ENCODE peak calls at places on chromosomes 11 and 22, in five cellular contexts. H, S, T, X and W are unnamed samples.

GRCh38 chr11:28110839-28111235 is 2.6 kb downstream of the METTL15 start:
- DNase-seq in H (no peak), X (no peak), T (no peak), S (no peak), W (peak; percentile 42)

GRCh38 chr11:112179601-112180000 is 4.3 kb downstream of the BCO2 start:
- DNase-seq in X (no peak), H (no peak), S (no peak), T (no peak), W (no peak)

GRCh38 chr11:126132319-126132718 is 69.7 kb upstream of the CDON start:
- DNase-seq in S (peak; percentile 84), X (peak; percentile 74), H (peak; percentile 8), T (peak; percentile 23), W (peak; percentile 81)

GRCh38 chr11:287821-288327 is 1.1 kb upstream of the PGGHG start:
- DNase-seq in X (no peak), T (no peak), H (no peak), S (no peak), W (no peak)

GRCh38 chr11:62193954-62194353 is 3.9 kb downstream of the SCGB1D1 start:
- DNase-seq in H (no peak), S (peak; percentile 32), X (peak; percentile 44), T (no peak), W (peak; percentile 2)

GRCh38 chr11:100892886-100893285 is 205.8 kb downstream of the ARHGAP42 start:
- DNase-seq in H (no peak), S (peak; percentile 82), T (peak; percentile 52), X (no peak), W (no peak)

GRCh38 chr11:42857344-42857743 is 454.5 kb upstream of the API5 start:
- DNase-seq in S (no peak), H (no peak), T (no peak), X (no peak), W (no peak)

GRCh38 chr22:20571531-20572007 is 64.2 kb downstream of the MED15 start:
- DNase-seq in X (peak; percentile 44), T (no peak), H (no peak), S (peak; percentile 7), W (peak; percentile 59)

GRCh38 chr11:114162719-114163123 is 103.2 kb downstream of the ZBTB16 start:
- DNase-seq in S (peak; percentile 95), H (no peak), X (no peak), T (peak; percentile 95), W (peak; percentile 99)

GRCh38 chr11:127996825-127997224 is 590.5 kb downstream of the ETS1 start:
- DNase-seq in H (no peak), S (no peak), X (no peak), T (no peak), W (peak; percentile 5)

GRCh38 chr11:104995001-104995408 is 26.6 kb upstream of the CASP4 start:
- DNase-seq in T (no peak), H (no peak), S (no peak), X (no peak), W (no peak)

DNA sequence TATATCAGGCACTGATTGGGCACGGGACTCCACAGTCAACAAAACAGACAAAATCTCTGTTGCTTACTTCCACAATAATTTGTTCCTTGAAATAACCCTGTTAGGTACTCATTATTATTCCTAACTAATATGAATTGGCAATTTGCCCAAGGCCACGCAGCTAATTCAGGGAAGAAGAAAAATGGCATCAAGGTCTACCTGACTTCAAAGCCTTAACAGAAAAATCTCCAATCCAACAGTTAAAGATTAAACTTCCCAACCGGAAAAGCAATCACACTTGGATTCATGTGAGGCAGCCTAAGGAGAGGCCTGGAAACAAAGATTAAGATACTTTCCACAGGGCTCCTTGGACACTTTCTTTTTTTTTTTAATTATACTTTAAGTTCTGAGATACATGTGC is 68.9 kb downstream of the PRCP start:
- DNase-seq in X (no peak), T (no peak), H (no peak), S (no peak), W (no peak)
- H3K4me3 ChIP-seq in X (no peak overlapping the region), T (no peak overlapping the region), H (no peak overlapping the region), S (no peak overlapping the region), W (no peak overlapping the region)

DNA sequence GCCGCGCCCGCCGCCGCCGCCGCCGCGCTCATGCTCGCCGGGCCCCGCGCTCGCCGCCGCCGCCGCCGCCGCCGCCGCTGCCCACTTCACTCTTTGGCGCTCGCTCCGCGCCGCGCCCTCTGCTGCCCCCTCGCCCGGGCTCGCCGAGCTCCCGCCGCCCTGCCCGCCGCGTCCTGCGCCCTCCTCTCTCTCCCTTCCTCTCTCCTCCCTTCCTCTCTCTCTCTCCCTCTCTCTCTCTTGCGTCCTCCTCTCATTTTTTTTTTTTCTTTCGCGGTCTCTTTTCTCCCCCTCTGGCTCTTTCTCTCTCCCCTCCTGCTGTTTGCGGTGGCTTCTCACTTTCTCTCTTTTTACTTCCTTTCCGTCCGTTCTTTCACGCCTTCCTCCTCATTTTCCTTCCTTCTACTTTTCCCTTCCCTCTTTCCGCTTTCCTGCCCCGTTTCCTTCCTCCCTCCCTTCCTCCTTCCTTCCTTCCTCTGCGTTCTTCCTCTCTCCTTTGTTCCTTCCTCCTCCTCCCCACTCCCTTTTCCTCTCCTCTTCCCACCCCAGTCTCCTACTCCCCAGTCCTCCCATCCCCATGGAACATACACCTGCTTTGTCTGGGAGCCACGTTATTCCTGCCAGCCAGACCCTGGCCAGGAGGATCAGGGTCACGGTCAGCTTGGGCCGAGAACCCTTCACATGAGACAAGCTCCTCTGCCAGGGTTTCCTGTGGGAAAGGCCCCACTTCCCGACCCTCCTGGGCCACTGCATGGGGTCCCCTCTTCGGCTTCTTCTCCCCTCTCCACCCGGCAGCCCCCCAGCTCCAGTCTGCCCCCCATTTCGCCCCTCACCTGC is 19.3 kb upstream of the SHISAL1 start:
- DNase-seq in H (no peak), X (peak; percentile 23), S (peak; percentile 11), T (no peak), W (peak; percentile 87)
- H3K9ac ChIP-seq in H (no peak overlapping the region), X (peak overlapping the region; percentile 17), S (no peak overlapping the region), T (no peak overlapping the region), W (peak overlapping the region; percentile 54)

GRCh38 chr11:46332568-46333128 is 14.6 kb upstream of the DGKZ start:
- DNase-seq in X (no peak), T (no peak), S (no peak), H (no peak), W (peak; percentile 28)
- H3K4me3 ChIP-seq in X (peak overlapping the region; percentile 23), T (peak overlapping the region; percentile 27), S (no peak overlapping the region), H (no peak overlapping the region), W (peak overlapping the region; percentile 51)

GRCh38 chr22:39012525-39013516 is 1.2 kb upstream of the APOBEC3C start:
- DNase-seq in T (no peak), X (no peak), H (no peak), S (no peak), W (no peak)
- H3K9ac ChIP-seq in T (no peak overlapping the region), X (no peak overlapping the region), H (no peak overlapping the region), S (no peak overlapping the region), W (no peak overlapping the region)

DNA sequence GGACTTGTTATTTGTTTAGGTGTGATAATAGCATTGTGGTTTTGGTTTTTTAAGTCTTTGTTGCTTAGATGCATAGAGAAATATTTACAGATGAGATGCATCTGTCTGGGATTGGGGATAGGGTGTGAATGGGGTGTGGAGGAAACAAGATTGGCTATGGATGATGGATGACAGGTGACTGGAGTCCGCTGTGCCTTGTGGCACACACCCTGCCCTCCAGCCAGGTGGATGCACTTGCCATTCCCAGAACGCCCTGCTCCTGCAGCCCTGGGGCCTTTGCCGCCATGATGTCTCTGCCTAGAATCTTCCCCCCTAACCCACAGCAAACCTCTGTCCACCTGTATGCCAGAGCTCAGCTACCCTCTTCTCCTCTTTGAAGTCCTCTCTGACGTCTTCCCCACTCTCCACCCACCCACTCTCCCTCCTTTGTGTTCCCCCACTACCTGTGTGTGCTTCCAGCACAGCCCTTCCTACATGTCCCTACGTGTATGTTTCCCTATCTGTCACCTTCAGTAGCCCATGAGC is 54.7 kb downstream of the WNT11 start:
- DNase-seq in T (no peak), H (no peak), S (no peak), X (no peak), W (no peak)
- H3K4me3 ChIP-seq in T (no peak overlapping the region), H (no peak overlapping the region), S (no peak overlapping the region), X (no peak overlapping the region), W (peak overlapping the region; percentile 72)

GRCh38 chr11:36467913-36468312 is 42.2 kb downstream of the TRAF6 start:
- DNase-seq in H (no peak), X (no peak), S (no peak), T (no peak), W (no peak)

GRCh38 chr11:36465449-36466163 is 44.5 kb downstream of the TRAF6 start:
- DNase-seq in H (no peak), T (peak; percentile 6), X (no peak), S (no peak), W (no peak)

GRCh38 chr11:36471577-36471976 is 38.5 kb downstream of the TRAF6 start:
- DNase-seq in X (no peak), T (peak; percentile 75), S (no peak), H (no peak), W (no peak)

GRCh38 chr11:36469063-36469462 is 41.0 kb downstream of the TRAF6 start:
- DNase-seq in T (no peak), H (no peak), S (no peak), X (peak; percentile 66), W (peak; percentile 38)

GRCh38 chr11:36469881-36470802 is 39.9 kb downstream of the TRAF6 start:
- DNase-seq in H (no peak), S (peak; percentile 29), X (no peak), T (peak; percentile 12), W (peak; percentile 49)
- H3K9ac ChIP-seq in H (no peak overlapping the region), S (no peak overlapping the region), X (no peak overlapping the region), T (no peak overlapping the region), W (no peak overlapping the region)

GRCh38 chr11:63761870-63762661 is 6.5 kb downstream of the ZFTA start:
- DNase-seq in T (no peak), H (no peak), X (peak; percentile 95), S (no peak), W (no peak)
- H3K4me3 ChIP-seq in T (no peak overlapping the region), H (no peak overlapping the region), X (peak overlapping the region; percentile 90), S (peak overlapping the region; percentile 56), W (peak overlapping the region; percentile 77)

DNA sequence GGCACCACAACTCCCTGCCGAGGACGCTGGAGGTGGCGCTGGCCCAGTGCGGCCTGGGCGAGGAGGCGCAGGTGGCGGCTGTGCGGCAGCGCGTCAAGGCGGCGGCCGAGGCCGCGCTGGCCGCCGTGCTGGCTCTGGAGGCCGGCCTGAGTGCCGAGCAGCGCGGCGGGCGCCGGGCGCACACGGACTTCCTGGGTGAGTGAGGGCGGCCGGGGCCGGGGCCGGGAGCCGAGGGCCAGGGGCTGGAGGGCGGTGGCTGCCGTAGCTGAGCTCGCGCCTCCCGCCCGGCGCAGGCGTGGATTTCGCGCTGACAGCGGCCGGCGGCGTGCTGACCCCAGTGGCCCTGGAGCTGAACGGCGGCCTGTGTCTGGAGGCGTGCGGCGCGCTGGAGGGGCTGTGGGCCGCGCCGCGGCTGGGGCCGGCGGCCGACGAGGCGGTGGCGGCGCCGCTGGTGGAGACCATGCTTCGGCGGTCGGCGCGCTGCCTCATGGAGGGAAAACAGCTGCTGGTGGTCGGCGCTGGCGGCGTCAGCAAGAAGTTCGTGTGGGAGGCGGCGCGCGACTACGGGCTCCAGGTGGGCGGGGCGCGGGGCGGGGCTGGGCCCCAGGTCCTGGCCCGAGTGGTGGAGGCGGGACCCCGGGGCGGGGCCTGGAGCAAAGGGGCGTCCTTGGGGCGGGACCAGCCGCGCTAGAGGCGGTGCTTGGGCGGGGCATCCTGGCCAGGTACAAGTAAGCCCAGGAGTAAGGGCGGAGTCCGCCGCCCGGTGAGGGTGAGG is 5.4 kb downstream of the CARNS1 start:
- DNase-seq in S (peak; percentile 98), H (peak; percentile 81), T (peak; percentile 91), X (peak; percentile 97), W (peak; percentile 96)
- H3K9ac ChIP-seq in S (peak overlapping the region; percentile 62), H (peak overlapping the region; percentile 79), T (no peak overlapping the region), X (peak overlapping the region; percentile 92), W (peak overlapping the region; percentile 83)